ENCODE peak calls at places on chromosomes 4 and X, in nine cellular contexts. E, D, B, T, A, M, Q, S and G are unnamed samples.
A peak's percentile ranks its signal among the peaks of the same experiment; 100 is the strongest.

GRCh38 chr4:162852642-162853041 is 314.0 kb downstream of the NAF1 start:
- DNase-seq in M (no peak), Q (no peak), D (no peak), A (no peak), B (no peak), T (no peak), E (no peak), S (no peak), G (no peak)

GRCh38 chrX:53156207-53156596 is 62.3 kb downstream of the KANTR start:
- DNase-seq in Q (no peak), A (no peak), S (no peak), M (no peak), B (no peak), T (no peak), E (no peak), D (no peak), G (no peak)

GRCh38 chr4:158007566-158007965 is 165.3 kb downstream of the GASK1B start:
- DNase-seq in T (no peak), Q (no peak), E (no peak), S (no peak), A (no peak), D (no peak), M (no peak), B (no peak), G (no peak)

GRCh38 chr4:89077806-89078205 is 20.8 kb upstream of the FAM13A start:
- DNase-seq in A (no peak), T (no peak), Q (no peak), B (no peak), E (no peak), M (no peak), D (no peak), S (no peak), G (no peak)

GRCh38 chr4:22692736-22693135 is at the start of gene GBA3:
- DNase-seq in Q (no peak), S (no peak), M (no peak), T (no peak), D (no peak), A (no peak), B (no peak), E (no peak), G (peak; percentile 95)

GRCh38 chrX:145552643-145553042 is 265.0 kb upstream of the SLITRK2 start:
- DNase-seq in A (peak; percentile 2), D (no peak), M (no peak), T (no peak), B (no peak), Q (no peak), S (no peak), E (no peak), G (no peak)

GRCh38 chr4:24778427-24779225 is 16.7 kb upstream of the SOD3 start:
- DNase-seq in E (no peak), M (peak; percentile 55), A (no peak), B (no peak), D (no peak), T (peak; percentile 81), S (peak; percentile 98), Q (no peak), G (no peak)

GRCh38 chr4:183426507-183426906 is 17.9 kb upstream of the CDKN2AIP start:
- DNase-seq in T (no peak), A (no peak), Q (no peak), S (no peak), E (no peak), M (no peak), B (no peak), D (no peak), G (no peak)

GRCh38 chr4:31545330-31545729 is 825.2 kb downstream of the PCDH7 start:
- DNase-seq in D (no peak), S (no peak), Q (no peak), M (no peak), A (no peak), E (no peak), T (no peak), B (no peak), G (no peak)

GRCh38 chr4:45518832-45519231 is 605.0 kb downstream of the GABRG1 start:
- DNase-seq in D (no peak), S (no peak), B (no peak), M (no peak), A (peak; percentile 6), E (no peak), Q (no peak), T (no peak), G (no peak)

GRCh38 chrX:145735036-145735435 is 82.6 kb upstream of the SLITRK2 start:
- DNase-seq in D (no peak), S (no peak), M (no peak), Q (no peak), A (no peak), E (no peak), B (no peak), T (no peak), G (no peak)

GRCh38 chr4:53064609-53065008 is 202.5 kb downstream of the RASL11B start:
- DNase-seq in D (no peak), S (no peak), A (no peak), B (no peak), M (no peak), T (no peak), E (no peak), Q (no peak), G (no peak)

GRCh38 chr4:65050786-65051185 is 619.5 kb downstream of the EPHA5 start:
- DNase-seq in T (no peak), Q (no peak), A (no peak), D (no peak), B (no peak), S (no peak), E (no peak), M (no peak), G (no peak)

GRCh38 chr4:65046496-65047101 is 623.7 kb downstream of the EPHA5 start:
- DNase-seq in M (no peak), Q (no peak), E (no peak), S (peak; percentile 67), B (no peak), D (no peak), A (peak; percentile 51), T (no peak), G (no peak)
- H3K4me1 ChIP-seq in M (peaks cover 2% of the 10 kb centered on the region), Q (no peaks in the 10 kb centered on the region), E (no peaks in the 10 kb centered on the region), S (no peaks in the 10 kb centered on the region), B (no peaks in the 10 kb centered on the region), D (no peaks in the 10 kb centered on the region), A (peaks cover 5% of the 10 kb centered on the region), T (peaks cover 9% of the 10 kb centered on the region), G (no peaks in the 10 kb centered on the region)

GRCh38 chr4:128135391-128135790 is 74.3 kb downstream of the LARP1B start:
- DNase-seq in S (no peak), M (no peak), A (no peak), T (no peak), E (no peak), D (no peak), Q (no peak), B (no peak), G (no peak)

GRCh38 chr4:128134925-128135324 is 73.8 kb downstream of the LARP1B start:
- DNase-seq in M (no peak), B (no peak), S (no peak), T (no peak), Q (no peak), E (no peak), D (no peak), A (no peak), G (no peak)

DNA sequence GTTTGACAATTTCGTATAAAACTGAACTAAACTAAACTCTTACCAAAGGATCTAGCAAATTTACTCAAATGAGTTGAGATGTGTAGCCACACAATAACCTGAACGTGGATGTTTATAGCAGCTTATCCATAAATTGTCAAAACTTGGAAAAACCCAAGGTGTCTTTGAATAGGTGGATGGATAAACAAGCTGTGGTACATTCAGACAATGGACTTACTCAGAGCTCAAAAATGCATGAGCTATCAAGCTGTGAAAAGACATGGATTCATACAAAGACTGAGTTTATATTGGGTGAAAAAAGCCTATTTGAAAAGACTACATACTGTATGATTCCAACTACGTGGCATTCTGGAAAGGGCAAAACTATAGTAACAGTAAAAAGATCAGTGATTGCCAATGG is 69.5 kb downstream of the LARP1B start:
- DNase-seq in T (no peak), E (no peak), S (no peak), M (no peak), Q (no peak), A (no peak), B (no peak), D (no peak), G (no peak)
- H3K4me3 ChIP-seq in T (no peak overlapping the region), E (no peak overlapping the region), S (no peak overlapping the region), M (no peak overlapping the region), Q (no peak overlapping the region), A (no peak overlapping the region), B (no peak overlapping the region), D (no peak overlapping the region), G (no peak overlapping the region)

GRCh38 chr4:6748286-6748685 is 32.3 kb downstream of the BLOC1S4 start:
- DNase-seq in B (peak; percentile 40), T (no peak), S (no peak), D (no peak), E (no peak), Q (no peak), M (no peak), A (no peak), G (no peak)
- H3K4me1 ChIP-seq in B (peaks cover 44% of the 10 kb centered on the region), T (peaks cover 6% of the 10 kb centered on the region), S (peaks cover 23% of the 10 kb centered on the region), D (no peaks in the 10 kb centered on the region), E (peaks cover 66% of the 10 kb centered on the region), Q (peaks cover 7% of the 10 kb centered on the region), M (peaks cover 2% of the 10 kb centered on the region), A (peaks cover 38% of the 10 kb centered on the region), G (peaks cover 6% of the 10 kb centered on the region)

GRCh38 chr4:150067859-150068258 is 10.4 kb upstream of the DCLK2 start:
- DNase-seq in S (no peak), M (no peak), E (no peak), T (no peak), A (no peak), B (no peak), D (no peak), Q (no peak), G (no peak)

GRCh38 chr4:150070464-150071170 is 7.6 kb upstream of the DCLK2 start:
- DNase-seq in A (no peak), D (no peak), Q (no peak), B (no peak), T (no peak), E (no peak), M (no peak), S (no peak), G (no peak)

GRCh38 chr4:150068300-150068699 is 9.9 kb upstream of the DCLK2 start:
- DNase-seq in B (no peak), M (no peak), T (no peak), A (no peak), S (no peak), E (no peak), Q (no peak), D (no peak), G (no peak)

GRCh38 chr4:150072471-150072870 is 5.8 kb upstream of the DCLK2 start:
- DNase-seq in Q (no peak), E (no peak), B (no peak), T (no peak), M (no peak), D (no peak), A (no peak), S (no peak), G (no peak)

GRCh38 chr4:150069361-150069760 is 8.9 kb upstream of the DCLK2 start:
- DNase-seq in Q (no peak), T (no peak), B (no peak), S (peak; percentile 19), A (no peak), D (no peak), M (no peak), E (no peak), G (no peak)
- H3K4me3 ChIP-seq in Q (no peak overlapping the region), T (no peak overlapping the region), B (no peak overlapping the region), S (no peak overlapping the region), A (no peak overlapping the region), D (no peak overlapping the region), M (no peak overlapping the region), E (no peak overlapping the region), G (no peak overlapping the region)